ENCODE peak calls at places on chromosomes 13 and 19, in four cellular contexts. One of them, this sample, is unnamed.

GRCh38 chr13:40275636-40276035 is 390.8 kb downstream of the FOXO1 start:
- DNase-seq in AG09309: peak; percentile 34
- DNase-seq in neural crest cell: no peak
- DNase-seq in uterus: no peak
- DNase-seq in this sample: no peak

GRCh38 chr13:96900992-96901391 is 93.3 kb downstream of the OXGR1 start:
- DNase-seq in AG09309: no peak
- DNase-seq in neural crest cell: no peak
- DNase-seq in uterus: no peak
- DNase-seq in this sample: no peak

GRCh38 chr19:5444431-5444830 is 10.8 kb upstream of the ZNRF4 start:
- DNase-seq in uterus: no peak
- DNase-seq in AG09309: no peak
- DNase-seq in neural crest cell: no peak
- DNase-seq in this sample: no peak

GRCh38 chr13:27997904-27998522 is 9.5 kb upstream of the URAD start:
- DNase-seq in neural crest cell: peak; percentile 48
- DNase-seq in AG09309: no peak
- DNase-seq in uterus: no peak
- DNase-seq in this sample: no peak

GRCh38 chr19:38664503-38665211 is 17.2 kb downstream of the ACTN4 start:
- DNase-seq in neural crest cell: no peak
- DNase-seq in AG09309: no peak
- DNase-seq in uterus: no peak
- DNase-seq in this sample: peak; percentile 62

GRCh38 chr13:113855931-113856715 is 7.8 kb downstream of the GAS6 start:
- DNase-seq in neural crest cell: no peak
- DNase-seq in uterus: peak; percentile 13
- DNase-seq in AG09309: no peak
- DNase-seq in this sample: peak; percentile 51

GRCh38 chr19:58387338-58388174 is 487 bp downstream of the RPS5 start:
- DNase-seq in AG09309: no peak
- DNase-seq in uterus: no peak
- DNase-seq in neural crest cell: no peak
- DNase-seq in this sample: no peak

GRCh38 chr13:83168575-83168974 is 713.7 kb downstream of the SLITRK1 start:
- DNase-seq in uterus: no peak
- DNase-seq in AG09309: no peak
- DNase-seq in neural crest cell: no peak
- DNase-seq in this sample: no peak

GRCh38 chr19:14472202-14472961 is 2.8 kb downstream of the PTGER1 start:
- DNase-seq in uterus: peak; percentile 80
- DNase-seq in AG09309: no peak
- DNase-seq in neural crest cell: peak; percentile 95
- DNase-seq in this sample: peak; percentile 91

GRCh38 chr13:97629601-97630272 is 195.8 kb downstream of the RAP2A start:
- DNase-seq in neural crest cell: no peak
- DNase-seq in AG09309: no peak
- DNase-seq in uterus: no peak
- DNase-seq in this sample: no peak

GRCh38 chr13:98142427-98143156 is at the start of gene FARP1:
- DNase-seq in AG09309: no peak
- DNase-seq in neural crest cell: peak; percentile 66
- DNase-seq in uterus: peak; percentile 78
- DNase-seq in this sample: peak; percentile 91

GRCh38 chr13:40666058-40666904 is at the start of gene FOXO1:
- DNase-seq in uterus: peak; percentile 94
- DNase-seq in AG09309: peak; percentile 61
- DNase-seq in neural crest cell: peak; percentile 79
- DNase-seq in this sample: peak; percentile 96

GRCh38 chr13:47148543-47148942 is 251.7 kb upstream of the HTR2A start:
- DNase-seq in AG09309: no peak
- DNase-seq in uterus: no peak
- DNase-seq in neural crest cell: no peak
- DNase-seq in this sample: no peak

GRCh38 chr13:39675904-39676303 is 20.4 kb downstream of the COG6 start:
- DNase-seq in AG09309: no peak
- DNase-seq in neural crest cell: no peak
- DNase-seq in uterus: no peak
- DNase-seq in this sample: no peak

GRCh38 chr19:35436477-35437141 is 11.4 kb upstream of the FFAR2 start:
- DNase-seq in neural crest cell: no peak
- DNase-seq in AG09309: no peak
- DNase-seq in uterus: peak; percentile 24
- DNase-seq in this sample: peak; percentile 66

GRCh38 chr13:31909889-31910551 is 121.6 kb upstream of the FRY start:
- DNase-seq in AG09309: no peak
- DNase-seq in neural crest cell: peak; percentile 68
- DNase-seq in uterus: peak; percentile 41
- DNase-seq in this sample: no peak

GRCh38 chr13:45472171-45472705 is 7.5 kb downstream of the COG3 start:
- DNase-seq in AG09309: no peak
- DNase-seq in neural crest cell: no peak
- DNase-seq in uterus: no peak
- DNase-seq in this sample: no peak

GRCh38 chr13:77406644-77407440 is 79.9 kb upstream of the MYCBP2 start:
- DNase-seq in AG09309: no peak
- DNase-seq in uterus: no peak
- DNase-seq in neural crest cell: no peak
- DNase-seq in this sample: no peak

GRCh38 chr13:74987124-74987690 is 494.8 kb downstream of the TBC1D4 start:
- DNase-seq in neural crest cell: no peak
- DNase-seq in uterus: no peak
- DNase-seq in AG09309: no peak
- DNase-seq in this sample: no peak

GRCh38 chr19:50427997-50428425 is 4.7 kb upstream of the MYBPC2 start:
- DNase-seq in uterus: peak; percentile 67
- DNase-seq in neural crest cell: no peak
- DNase-seq in AG09309: no peak
- DNase-seq in this sample: peak; percentile 97

GRCh38 chr13:56670563-56670962 is 470.2 kb upstream of the PRR20A start:
- DNase-seq in uterus: no peak
- DNase-seq in AG09309: no peak
- DNase-seq in neural crest cell: no peak
- DNase-seq in this sample: no peak

GRCh38 chr19:14413765-14414171 is 5.4 kb downstream of the DDX39A start:
- DNase-seq in AG09309: no peak
- DNase-seq in neural crest cell: no peak
- DNase-seq in uterus: no peak
- DNase-seq in this sample: no peak

GRCh38 chr19:15402411-15403150 is 16.2 kb downstream of the AKAP8L start:
- DNase-seq in neural crest cell: no peak
- DNase-seq in AG09309: no peak
- DNase-seq in uterus: no peak
- DNase-seq in this sample: no peak

GRCh38 chr13:75411924-75412537 is 69.9 kb downstream of the TBC1D4 start:
- DNase-seq in uterus: no peak
- DNase-seq in neural crest cell: no peak
- DNase-seq in AG09309: no peak
- DNase-seq in this sample: no peak

GRCh38 chr13:101511161-101511560 is 58.7 kb downstream of the ITGBL1 start:
- DNase-seq in AG09309: no peak
- DNase-seq in neural crest cell: no peak
- DNase-seq in uterus: no peak
- DNase-seq in this sample: no peak

GRCh38 chr19:7933411-7933810 is 7.5 kb upstream of the CTXN1 start:
- DNase-seq in uterus: no peak
- DNase-seq in neural crest cell: no peak
- DNase-seq in AG09309: no peak
- DNase-seq in this sample: no peak
- TF ChIP-seq CTCF in uterus: no peak
- TF ChIP-seq CTCF in neural crest cell: peak; percentile 45
- TF ChIP-seq CTCF in AG09309: peak; percentile 25
- TF ChIP-seq CTCF in this sample: no peak

DNA sequence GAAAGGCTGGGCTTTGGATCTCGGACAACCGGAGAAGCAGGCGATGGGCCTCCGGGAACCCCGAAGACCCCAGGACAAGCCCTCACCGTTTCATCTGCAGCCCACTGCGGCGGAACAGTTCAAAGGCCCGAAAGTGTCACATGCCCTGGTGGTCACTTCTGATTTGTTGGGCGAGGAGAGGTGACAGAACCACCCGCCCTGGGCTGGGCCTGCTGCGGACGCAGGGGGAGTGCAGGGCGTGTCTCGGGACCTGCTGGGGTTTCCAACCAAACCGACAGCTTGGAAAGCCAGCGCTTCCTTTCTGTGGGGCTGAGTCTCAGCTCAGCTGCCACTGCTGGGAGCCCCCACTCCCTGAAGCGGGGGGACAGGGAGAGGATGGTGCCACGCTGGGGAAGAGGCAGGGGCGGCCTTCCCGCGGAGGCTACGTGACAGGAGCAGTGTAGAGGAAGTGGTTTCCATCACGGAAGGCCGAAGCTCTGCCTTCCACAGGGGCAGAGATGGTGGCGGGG is 22.8 kb upstream of the ZBTB7A start:
- DNase-seq in neural crest cell: no peak
- DNase-seq in AG09309: no peak
- DNase-seq in uterus: no peak
- DNase-seq in this sample: peak; percentile 82
- TF ChIP-seq CTCF in neural crest cell: no peak
- TF ChIP-seq CTCF in AG09309: no peak
- TF ChIP-seq CTCF in uterus: no peak
- TF ChIP-seq CTCF in this sample: no peak

GRCh38 chr19:46782355-46783019 is 5.9 kb downstream of the SLC1A5 start:
- DNase-seq in neural crest cell: no peak
- DNase-seq in uterus: no peak
- DNase-seq in AG09309: no peak
- DNase-seq in this sample: no peak

GRCh38 chr19:46783670-46784069 is 4.7 kb downstream of the SLC1A5 start:
- DNase-seq in neural crest cell: no peak
- DNase-seq in AG09309: no peak
- DNase-seq in uterus: no peak
- DNase-seq in this sample: no peak

GRCh38 chr19:46785980-46786235 is 2.5 kb downstream of the SLC1A5 start:
- DNase-seq in uterus: no peak
- DNase-seq in AG09309: no peak
- DNase-seq in neural crest cell: no peak
- DNase-seq in this sample: no peak

GRCh38 chr19:46785054-46785979 is 3.1 kb downstream of the SLC1A5 start:
- DNase-seq in uterus: no peak
- DNase-seq in AG09309: no peak
- DNase-seq in neural crest cell: no peak
- DNase-seq in this sample: no peak

DNA sequence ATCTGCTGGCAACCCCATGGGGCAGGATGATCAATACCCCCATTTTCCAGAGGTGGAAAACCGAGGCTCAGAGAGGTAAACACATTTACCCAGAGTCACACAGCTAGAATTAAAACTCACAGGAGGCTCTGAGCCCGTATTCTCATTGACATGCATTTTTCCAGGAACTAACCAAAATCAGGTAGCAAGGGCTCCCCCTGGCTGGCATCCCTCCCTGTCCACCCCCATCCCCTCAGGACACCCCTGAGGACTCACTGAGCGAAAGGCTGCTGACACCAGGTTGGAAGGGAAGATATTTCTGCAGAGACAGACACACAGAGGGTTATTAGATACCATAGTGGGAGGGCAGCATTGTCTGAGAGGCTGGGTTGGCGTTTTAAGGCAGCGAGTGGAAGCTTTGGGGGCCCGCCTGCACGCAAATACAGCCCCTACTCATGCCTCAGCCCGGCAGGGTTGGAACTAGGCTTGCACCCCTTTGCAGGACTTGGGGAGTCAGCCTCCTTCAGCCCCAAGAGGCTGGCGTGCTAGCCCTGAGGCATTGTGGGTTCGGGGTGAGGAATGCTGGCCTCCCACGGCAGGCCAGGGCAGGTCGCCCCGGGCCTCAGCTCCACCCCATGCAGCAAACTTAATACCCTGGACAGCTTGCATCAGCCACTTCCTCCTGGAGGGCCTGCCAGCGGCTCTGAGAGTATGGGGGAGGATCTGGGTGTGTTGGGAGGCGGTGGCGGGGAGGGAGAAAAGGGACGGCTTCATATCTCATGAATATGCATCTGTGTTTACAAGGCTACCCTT is 3.9 kb downstream of the SLC1A5 start:
- DNase-seq in neural crest cell: peak; percentile 51
- DNase-seq in AG09309: peak; percentile 89
- DNase-seq in uterus: peak; percentile 83
- DNase-seq in this sample: peak; percentile 95
- TF ChIP-seq CTCF in neural crest cell: no peak
- TF ChIP-seq CTCF in AG09309: peak; percentile 41
- TF ChIP-seq CTCF in uterus: peak; percentile 22
- TF ChIP-seq CTCF in this sample: no peak

GRCh38 chr19:18419699-18420460 is 682 bp downstream of the SSBP4 start:
- DNase-seq in neural crest cell: no peak
- DNase-seq in uterus: no peak
- DNase-seq in AG09309: no peak
- DNase-seq in this sample: peak; percentile 84

GRCh38 chr19:18420931-18421330 is 1.7 kb downstream of the SSBP4 start:
- DNase-seq in neural crest cell: no peak
- DNase-seq in AG09309: no peak
- DNase-seq in uterus: no peak
- DNase-seq in this sample: peak; percentile 81

GRCh38 chr19:18418725-18419194 is 438 bp upstream of the SSBP4 start:
- DNase-seq in AG09309: no peak
- DNase-seq in uterus: no peak
- DNase-seq in neural crest cell: no peak
- DNase-seq in this sample: peak; percentile 87

GRCh38 chr19:18418034-18418724 is 1.0 kb upstream of the SSBP4 start:
- DNase-seq in neural crest cell: no peak
- DNase-seq in uterus: peak; percentile 72
- DNase-seq in AG09309: no peak
- DNase-seq in this sample: peak; percentile 89

GRCh38 chr19:18419195-18419698 is at the start of gene SSBP4:
- DNase-seq in AG09309: no peak
- DNase-seq in neural crest cell: peak; percentile 67
- DNase-seq in uterus: peak; percentile 80
- DNase-seq in this sample: peak; percentile 92
- TF ChIP-seq CTCF in AG09309: peak; percentile 2
- TF ChIP-seq CTCF in neural crest cell: peak; percentile 58
- TF ChIP-seq CTCF in uterus: peak; percentile 50
- TF ChIP-seq CTCF in this sample: peak; percentile 33

DNA sequence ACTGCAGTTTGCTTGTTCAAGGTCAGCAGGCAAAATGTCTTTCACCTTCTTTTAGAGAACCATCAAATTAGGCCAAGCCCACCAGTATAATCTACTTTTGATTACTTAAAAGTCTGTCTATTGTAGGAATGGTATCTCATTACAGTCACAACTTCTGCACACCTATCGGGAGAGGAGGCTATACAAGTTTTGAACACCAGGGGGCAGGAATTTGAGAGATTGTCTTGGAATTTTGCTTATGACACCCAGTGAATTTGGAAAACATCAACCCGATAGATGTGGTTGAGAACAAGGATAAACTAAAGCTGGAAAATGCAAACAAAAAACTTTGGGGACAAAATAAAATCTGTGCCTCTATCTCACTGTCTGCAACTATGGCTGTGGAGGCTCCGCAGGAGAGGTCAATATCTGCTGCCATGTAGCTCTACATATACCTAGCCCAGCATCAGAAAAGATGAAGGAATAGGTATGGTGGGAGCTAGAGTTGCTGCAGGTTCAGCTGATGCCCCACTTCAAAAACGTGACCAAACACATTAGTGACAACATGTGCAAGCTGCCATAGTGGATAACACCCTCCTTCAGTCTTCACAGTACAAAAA is 1299.2 kb upstream of the SPRY2 start:
- DNase-seq in AG09309: no peak
- DNase-seq in uterus: no peak
- DNase-seq in neural crest cell: no peak
- DNase-seq in this sample: no peak
- TF ChIP-seq CTCF in AG09309: no peak
- TF ChIP-seq CTCF in uterus: no peak
- TF ChIP-seq CTCF in neural crest cell: peak; percentile 62
- TF ChIP-seq CTCF in this sample: peak; percentile 49

GRCh38 chr19:1651548-1652394 is 644 bp downstream of the TCF3 start:
- DNase-seq in neural crest cell: no peak
- DNase-seq in uterus: peak; percentile 44
- DNase-seq in AG09309: no peak
- DNase-seq in this sample: peak; percentile 87
- TF ChIP-seq CTCF in neural crest cell: no peak
- TF ChIP-seq CTCF in uterus: peak; percentile 15
- TF ChIP-seq CTCF in AG09309: no peak
- TF ChIP-seq CTCF in this sample: no peak